ENCODE peak calls at places on chromosome 5, in six cellular contexts. N is RPMI8226; R is GM19239; W is amniotic epithelial cell; Z is SW 1271; S is stimulated activated CD4-positive, alpha-beta T cell treated with anti-CD3 and anti-CD28 coated beads, Interleukin-4, amount 100 ng/mL, for 4 hours. J is an unnamed sample.

GRCh38 chr5:99104538-99105132 is 175.8 kb upstream of the CHD1 start:
- DNase-seq in N (peak; percentile 36), R (peak; percentile 3), W (peak; percentile 25), Z (no peak), S (no peak), J (peak; percentile 72)

GRCh38 chr5:60483046-60483445 is 216.9 kb downstream of the DEPDC1B start:
- DNase-seq in N (no peak), R (no peak), W (peak; percentile 26), Z (no peak), S (no peak), J (no peak)

GRCh38 chr5:131261483-131261882 is 2.4 kb upstream of the CDC42SE2 start:
- DNase-seq in N (no peak), R (no peak), W (no peak), Z (no peak), S (no peak), J (no peak)

GRCh38 chr5:91486638-91487037 is 103.5 kb upstream of the ARRDC3 start:
- DNase-seq in N (no peak), R (no peak), W (peak; percentile 35), Z (no peak), S (no peak), J (no peak)

GRCh38 chr5:177365845-177366527 is 8.3 kb downstream of the RGS14 start:
- DNase-seq in N (no peak), R (no peak), W (no peak), Z (no peak), S (no peak), J (no peak)

GRCh38 chr5:78568212-78568611 is 80.4 kb downstream of the LHFPL2 start:
- DNase-seq in N (no peak), R (no peak), W (no peak), Z (no peak), S (no peak), J (no peak)

GRCh38 chr5:39138182-39138487 is 63.9 kb upstream of the RICTOR start:
- DNase-seq in N (no peak), R (no peak), W (no peak), Z (no peak), S (no peak), J (no peak)

GRCh38 chr5:114438471-114438870 is 76.6 kb downstream of the KCNN2 start:
- DNase-seq in N (no peak), R (no peak), W (no peak), Z (no peak), S (no peak), J (no peak)

GRCh38 chr5:178836628-178837027 is 23.1 kb upstream of the ZNF354B start:
- DNase-seq in N (no peak), R (no peak), W (no peak), Z (no peak), S (no peak), J (no peak)

GRCh38 chr5:2391021-2391420 is 360.5 kb downstream of the IRX2 start:
- DNase-seq in N (no peak), R (no peak), W (no peak), Z (no peak), S (no peak), J (no peak)

GRCh38 chr5:37889612-37890317 is 49.9 kb upstream of the GDNF start:
- DNase-seq in N (peak; percentile 15), R (no peak), W (peak; percentile 24), Z (no peak), S (no peak), J (no peak)

GRCh38 chr5:33072296-33072695 is 361.2 kb downstream of the NPR3 start:
- DNase-seq in N (no peak), R (no peak), W (no peak), Z (no peak), S (no peak), J (no peak)

GRCh38 chr5:109324351-109324750 is 85.4 kb downstream of the PJA2 start:
- DNase-seq in N (no peak), R (no peak), W (no peak), Z (no peak), S (no peak), J (no peak)

GRCh38 chr5:95863383-95863757 is 40.8 kb upstream of the GLRX start:
- DNase-seq in N (no peak), R (no peak), W (peak; percentile 85), Z (no peak), S (no peak), J (no peak)

GRCh38 chr5:146072595-146072994 is 32.8 kb downstream of the PLAC8L1 start:
- DNase-seq in N (no peak), R (no peak), W (no peak), Z (no peak), S (no peak), J (no peak)

GRCh38 chr5:142222235-142222880 is 102.5 kb downstream of the SPRY4 start:
- DNase-seq in N (no peak), R (no peak), W (peak; percentile 29), Z (no peak), S (no peak), J (peak; percentile 33)

GRCh38 chr5:51378415-51378777 is 4.9 kb upstream of the ISL1 start:
- DNase-seq in N (no peak), R (no peak), W (no peak), Z (no peak), S (no peak), J (no peak)

GRCh38 chr5:45793638-45794532 is 97.7 kb upstream of the HCN1 start:
- DNase-seq in N (no peak), R (no peak), W (no peak), Z (no peak), S (no peak), J (no peak)

GRCh38 chr5:65907138-65907537 is 19.2 kb upstream of the ERBIN start:
- DNase-seq in N (no peak), R (no peak), W (no peak), Z (no peak), S (no peak), J (no peak)

GRCh38 chr5:79430196-79430595 is 83.7 kb downstream of the HOMER1 start:
- DNase-seq in N (no peak), R (no peak), W (no peak), Z (no peak), S (no peak), J (no peak)

GRCh38 chr5:34854459-34855174 is 15.7 kb downstream of the TTC23L start:
- DNase-seq in N (no peak), R (peak; percentile 15), W (no peak), Z (no peak), S (no peak), J (no peak)

GRCh38 chr5:6905883-6906282 is 192.7 kb downstream of the TENT4A start:
- DNase-seq in N (no peak), R (no peak), W (no peak), Z (no peak), S (no peak), J (no peak)

GRCh38 chr5:48192-48591 is 43.8 kb upstream of the PLEKHG4B start:
- DNase-seq in N (no peak), R (no peak), W (no peak), Z (no peak), S (no peak), J (no peak)

GRCh38 chr5:176542596-176543427 is 5.6 kb upstream of the RNF44 start:
- DNase-seq in N (peak; percentile 73), R (no peak), W (no peak), Z (no peak), S (peak; percentile 36), J (peak; percentile 79)

GRCh38 chr5:75363726-75364495 is 26.9 kb downstream of the HMGCR start:
- DNase-seq in N (no peak), R (no peak), W (peak; percentile 34), Z (no peak), S (no peak), J (no peak)

GRCh38 chr5:107285772-107286171 is 385.0 kb downstream of the EFNA5 start:
- DNase-seq in N (no peak), R (no peak), W (no peak), Z (no peak), S (no peak), J (no peak)

GRCh38 chr5:3199941-3200340 is 395.7 kb upstream of the IRX1 start:
- DNase-seq in N (no peak), R (no peak), W (no peak), Z (no peak), S (no peak), J (no peak)

GRCh38 chr5:45796959-45797553 is 100.9 kb upstream of the HCN1 start:
- DNase-seq in N (peak; percentile 47), R (no peak), W (no peak), Z (no peak), S (no peak), J (peak; percentile 78)

GRCh38 chr5:123472150-123472549 is 39.8 kb upstream of the CSNK1G3 start:
- DNase-seq in N (no peak), R (no peak), W (no peak), Z (no peak), S (no peak), J (no peak)

GRCh38 chr5:78287833-78288232 is 6.7 kb downstream of the AP3B1 start:
- DNase-seq in N (no peak), R (no peak), W (peak; percentile 75), Z (peak; percentile 58), S (no peak), J (no peak)

GRCh38 chr5:114716955-114717354 is 355.1 kb downstream of the KCNN2 start:
- DNase-seq in N (no peak), R (no peak), W (no peak), Z (no peak), S (no peak), J (no peak)

GRCh38 chr5:74073257-74073656 is 447.3 kb downstream of the ARHGEF28 start:
- DNase-seq in N (no peak), R (no peak), W (peak; percentile 70), Z (no peak), S (no peak), J (no peak)

GRCh38 chr5:41695920-41696582 is 174.2 kb downstream of the OXCT1 start:
- DNase-seq in N (no peak), R (peak; percentile 6), W (peak; percentile 3), Z (no peak), S (no peak), J (peak; percentile 67)

GRCh38 chr5:127785098-127785927 is 82.1 kb downstream of the CCDC192 start:
- DNase-seq in N (no peak), R (no peak), W (peak; percentile 96), Z (no peak), S (no peak), J (peak; percentile 55)

GRCh38 chr5:11595045-11595444 is 309.2 kb downstream of the CTNND2 start:
- DNase-seq in N (no peak), R (no peak), W (no peak), Z (no peak), S (no peak), J (no peak)

GRCh38 chr5:139839918-139840317 is 44.3 kb downstream of the PSD2 start:
- DNase-seq in N (no peak), R (no peak), W (no peak), Z (no peak), S (no peak), J (no peak)

GRCh38 chr5:10645146-10645545 is 81.3 kb downstream of the ANKRD33B start:
- DNase-seq in N (no peak), R (no peak), W (no peak), Z (no peak), S (no peak), J (no peak)

J was measured in Karpas-422.